ENCODE peak calls at places on chromosomes 6 and 20, in five cellular contexts. One of them, this sample, is unnamed.
A peak's percentile ranks its signal among the peaks of the same experiment; 100 is the strongest.

GRCh38 chr6:111239455-111239854 is 152.2 kb downstream of the SLC16A10 start:
- DNase-seq in A549: no peak
- DNase-seq in H1: no peak
- DNase-seq in HepG2: no peak
- DNase-seq in K562: no peak
- DNase-seq in this sample: no peak

GRCh38 chr6:620166-620565 is 36.7 kb downstream of the HUS1B start:
- DNase-seq in A549: no peak
- DNase-seq in H1: no peak
- DNase-seq in HepG2: no peak
- DNase-seq in K562: no peak
- DNase-seq in this sample: no peak

GRCh38 chr6:117555882-117556498 is 46.3 kb downstream of the GOPC start:
- DNase-seq in A549: no peak
- DNase-seq in H1: no peak
- DNase-seq in HepG2: peak; percentile 27
- DNase-seq in K562: no peak
- DNase-seq in this sample: peak; percentile 31

GRCh38 chr6:3414704-3415453 is 42.0 kb downstream of the SLC22A23 start:
- DNase-seq in A549: no peak
- DNase-seq in H1: no peak
- DNase-seq in HepG2: peak; percentile 80
- DNase-seq in K562: peak; percentile 54
- DNase-seq in this sample: peak; percentile 75

GRCh38 chr6:137283940-137284910 is 65.0 kb upstream of the IFNGR1 start:
- DNase-seq in A549: no peak
- DNase-seq in H1: no peak
- DNase-seq in HepG2: peak; percentile 16
- DNase-seq in K562: no peak
- DNase-seq in this sample: peak; percentile 19

GRCh38 chr6:167495506-167496391 is 170.9 kb downstream of the TTLL2 start:
- DNase-seq in A549: no peak
- DNase-seq in H1: no peak
- DNase-seq in HepG2: no peak
- DNase-seq in K562: no peak
- DNase-seq in this sample: no peak

GRCh38 chr20:44021900-44022299 is 107.2 kb downstream of the TOX2 start:
- DNase-seq in A549: no peak
- DNase-seq in H1: no peak
- DNase-seq in HepG2: no peak
- DNase-seq in K562: no peak
- DNase-seq in this sample: no peak

GRCh38 chr6:17473554-17473953 is 80.2 kb downstream of the CAP2 start:
- DNase-seq in A549: no peak
- DNase-seq in H1: no peak
- DNase-seq in HepG2: no peak
- DNase-seq in K562: no peak
- DNase-seq in this sample: no peak

GRCh38 chr6:35310265-35310831 is 12.7 kb downstream of the DEF6 start:
- DNase-seq in A549: no peak
- DNase-seq in H1: no peak
- DNase-seq in HepG2: no peak
- DNase-seq in K562: no peak
- DNase-seq in this sample: no peak

GRCh38 chr20:46975976-46976375 is 81.3 kb downstream of the EYA2 start:
- DNase-seq in A549: no peak
- DNase-seq in H1: no peak
- DNase-seq in HepG2: no peak
- DNase-seq in K562: no peak
- DNase-seq in this sample: no peak

GRCh38 chr20:61575151-61575937 is 323.3 kb downstream of the CDH4 start:
- DNase-seq in A549: peak; percentile 7
- DNase-seq in H1: no peak
- DNase-seq in HepG2: no peak
- DNase-seq in K562: no peak
- DNase-seq in this sample: no peak

GRCh38 chr6:73798592-73798991 is 102.6 kb downstream of the CD109 start:
- DNase-seq in A549: peak; percentile 57
- DNase-seq in H1: no peak
- DNase-seq in HepG2: peak; percentile 66
- DNase-seq in K562: no peak
- DNase-seq in this sample: peak; percentile 99

DNA sequence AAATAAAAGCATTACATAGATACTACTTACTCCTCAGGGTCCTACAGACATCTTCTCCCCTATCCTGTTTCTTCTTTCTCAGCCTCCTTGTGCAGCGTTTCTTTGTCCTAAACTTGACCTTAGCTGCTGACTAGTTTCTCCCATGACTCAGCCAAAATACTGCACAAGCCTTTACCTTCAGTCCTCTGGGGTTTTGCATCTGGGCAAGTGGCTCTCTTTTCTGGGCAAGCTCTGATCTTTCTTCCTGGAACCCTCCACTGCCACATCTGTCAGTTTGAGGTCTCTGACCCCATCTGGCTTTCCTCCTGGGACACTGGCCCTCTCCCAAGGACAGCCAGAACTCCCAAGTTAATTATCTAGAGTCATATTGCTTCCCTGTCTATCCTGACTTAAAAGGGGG is 838.4 kb downstream of the DHX35 start:
- DNase-seq in A549: peak; percentile 26
- DNase-seq in H1: no peak
- DNase-seq in HepG2: no peak
- DNase-seq in K562: no peak
- DNase-seq in this sample: peak; percentile 63
- TF ChIP-seq MAFK in A549: no peak
- TF ChIP-seq MAFK in H1: no peak
- TF ChIP-seq MAFK in HepG2: no peak
- TF ChIP-seq MAFK in K562: no peak
- TF ChIP-seq MAFK in this sample: no peak

GRCh38 chr6:170096803-170097504 is 193.9 kb downstream of the DLL1 start:
- DNase-seq in A549: no peak
- DNase-seq in H1: no peak
- DNase-seq in HepG2: no peak
- DNase-seq in K562: no peak
- DNase-seq in this sample: no peak
- TF ChIP-seq USF2 in A549: no peak
- TF ChIP-seq USF2 in H1: no peak
- TF ChIP-seq USF2 in HepG2: no peak
- TF ChIP-seq USF2 in K562: no peak
- TF ChIP-seq USF2 in this sample: no peak

GRCh38 chr6:26321005-26321404 is 44.0 kb upstream of the BTN3A2 start:
- DNase-seq in A549: no peak
- DNase-seq in H1: no peak
- DNase-seq in HepG2: no peak
- DNase-seq in K562: no peak
- DNase-seq in this sample: no peak
- H3K4me3 ChIP-seq in A549: peak overlapping the region; percentile 56
- H3K4me3 ChIP-seq in H1: no peak overlapping the region
- H3K4me3 ChIP-seq in HepG2: peak overlapping the region; percentile 78
- H3K4me3 ChIP-seq in K562: peak overlapping the region; percentile 40
- H3K4me3 ChIP-seq in this sample: no peak overlapping the region

GRCh38 chr6:92376711-92377110 is 1042.6 kb downstream of the EPHA7 start:
- DNase-seq in A549: no peak
- DNase-seq in H1: no peak
- DNase-seq in HepG2: no peak
- DNase-seq in K562: no peak
- DNase-seq in this sample: peak; percentile 2

GRCh38 chr6:92377137-92377536 is 1042.2 kb downstream of the EPHA7 start:
- DNase-seq in A549: no peak
- DNase-seq in H1: no peak
- DNase-seq in HepG2: no peak
- DNase-seq in K562: no peak
- DNase-seq in this sample: no peak

GRCh38 chr6:92380803-92381601 is 1038.4 kb downstream of the EPHA7 start:
- DNase-seq in A549: no peak
- DNase-seq in H1: no peak
- DNase-seq in HepG2: no peak
- DNase-seq in K562: no peak
- DNase-seq in this sample: no peak
- TF ChIP-seq MAFK in A549: no peak
- TF ChIP-seq MAFK in H1: no peak
- TF ChIP-seq MAFK in HepG2: no peak
- TF ChIP-seq MAFK in K562: no peak
- TF ChIP-seq MAFK in this sample: no peak

GRCh38 chr6:31083742-31084354 is 28.5 kb downstream of the C6orf15 start:
- DNase-seq in A549: peak; percentile 67
- DNase-seq in H1: peak; percentile 54
- DNase-seq in HepG2: peak; percentile 34
- DNase-seq in K562: peak; percentile 69
- DNase-seq in this sample: peak; percentile 92
- TF ChIP-seq USF2 in A549: no peak
- TF ChIP-seq USF2 in H1: no peak
- TF ChIP-seq USF2 in HepG2: no peak
- TF ChIP-seq USF2 in K562: no peak
- TF ChIP-seq USF2 in this sample: no peak

GRCh38 chr6:141976994-141977393 is 155.7 kb upstream of the GJE1 start:
- DNase-seq in A549: no peak
- DNase-seq in H1: no peak
- DNase-seq in HepG2: no peak
- DNase-seq in K562: no peak
- DNase-seq in this sample: no peak
- H3K4me3 ChIP-seq in A549: no peak overlapping the region
- H3K4me3 ChIP-seq in H1: no peak overlapping the region
- H3K4me3 ChIP-seq in HepG2: no peak overlapping the region
- H3K4me3 ChIP-seq in K562: no peak overlapping the region
- H3K4me3 ChIP-seq in this sample: no peak overlapping the region

This sample was measured in IMR-90.